ENCODE peak calls at places on chromosomes 5 and 9, in ten cellular contexts. E is spleen, K is IMR-90, J is A549, G is heart left ventricle, I is endothelial cell of umbilical vein, N is Peyer's patch, C is uterus, H is breast epithelium, V is HCT116. U is an unnamed sample. For H3K4me1 and H3K9me3, the result is how much of the 10 kb centered on the place peaks cover.

GRCh38 chr5:110753620-110754019 is 14.8 kb downstream of the SLC25A46 start:
- DNase-seq in I (no peak), V (no peak), E (no peak), C (no peak), G (no peak), J (no peak), H (no peak), K (no peak), N (no peak), U (no peak)

GRCh38 chr9:126637002-126637849 is 23.5 kb downstream of the LMX1B start:
- DNase-seq in I (no peak), K (no peak), N (no peak), C (no peak), E (no peak), G (no peak), H (no peak), J (no peak), V (no peak), U (no peak)

GRCh38 chr5:34535944-34536628 is 120.0 kb upstream of the RAI14 start:
- DNase-seq in N (no peak), V (no peak), E (no peak), J (no peak), H (no peak), C (no peak), K (peak), I (no peak), G (no peak), U (no peak)

GRCh38 chr9:27870404-27870803 is 297.1 kb upstream of the C9orf72 start:
- DNase-seq in J (no peak), N (no peak), K (no peak), G (no peak), E (no peak), C (no peak), I (no peak), V (no peak), H (no peak), U (no peak)

GRCh38 chr9:111969061-111969460 is 72.4 kb downstream of the UGCG start:
- DNase-seq in N (no peak), E (no peak), K (peak), C (no peak), H (no peak), V (no peak), G (no peak), J (peak), I (no peak), U (no peak)

GRCh38 chr5:44603496-44604272 is 205.1 kb upstream of the MRPS30 start:
- DNase-seq in H (no peak), K (no peak), C (no peak), E (no peak), J (peak), N (no peak), I (no peak), V (peak), G (no peak), U (no peak)

GRCh38 chr5:64653776-64654175 is 36.5 kb upstream of the SHISAL2B start:
- DNase-seq in K (peak), V (no peak), C (no peak), H (no peak), J (no peak), E (no peak), I (no peak), G (no peak), N (no peak), U (no peak)

GRCh38 chr9:68777070-68777763 is 72.2 kb downstream of the PIP5K1B start:
- DNase-seq in J (no peak), V (no peak), N (no peak), G (no peak), I (no peak), H (no peak), C (no peak), E (no peak), K (no peak), U (no peak)

GRCh38 chr5:126014691-126015090 is 408.5 kb upstream of the GRAMD2B start:
- DNase-seq in H (no peak), V (no peak), E (no peak), K (no peak), J (no peak), I (no peak), C (no peak), N (no peak), G (no peak), U (no peak)

GRCh38 chr5:138503487-138504270 is 38.4 kb downstream of the EGR1 start:
- DNase-seq in C (peak), G (no peak), E (no peak), K (peak), V (peak), I (peak), J (peak), H (no peak), N (no peak), U (no peak)

GRCh38 chr5:138502121-138502520 is 36.8 kb downstream of the EGR1 start:
- DNase-seq in V (no peak), I (no peak), C (no peak), E (no peak), J (no peak), N (no peak), H (no peak), G (no peak), K (no peak), U (no peak)

GRCh38 chr5:138506370-138507113 is 36.5 kb downstream of the ETF1 start:
- DNase-seq in I (no peak), N (no peak), K (no peak), H (no peak), V (no peak), C (no peak), J (no peak), E (no peak), G (no peak), U (no peak)

GRCh38 chr5:138502521-138502920 is 37.2 kb downstream of the EGR1 start:
- DNase-seq in E (no peak), V (no peak), N (no peak), J (no peak), G (no peak), C (no peak), K (no peak), I (no peak), H (no peak), U (no peak)

GRCh38 chr5:138504799-138505198 is 38.2 kb downstream of the ETF1 start:
- DNase-seq in C (no peak), J (no peak), E (no peak), G (no peak), V (no peak), K (no peak), H (no peak), I (peak), N (no peak), U (no peak)
- TF ChIP-seq POLR2A in C (no peak), J (no peak), E (no peak), G (no peak), V (no peak), K (no peak), H (no peak), I (no peak), N (no peak), U (no peak)

GRCh38 chr5:107500840-107501239 is 169.9 kb downstream of the EFNA5 start:
- DNase-seq in I (peak), G (no peak), J (no peak), N (no peak), H (no peak), K (no peak), V (no peak), E (no peak), C (no peak), U (no peak)

GRCh38 chr5:107502711-107503110 is 168.0 kb downstream of the EFNA5 start:
- DNase-seq in J (no peak), K (no peak), I (no peak), H (no peak), V (no peak), G (no peak), E (no peak), C (no peak), N (no peak), U (no peak)

GRCh38 chr5:107496466-107496865 is 174.3 kb downstream of the EFNA5 start:
- DNase-seq in G (no peak), N (no peak), J (no peak), I (no peak), E (no peak), V (no peak), H (no peak), K (no peak), C (no peak), U (no peak)

GRCh38 chr5:107501965-107502691 is 168.6 kb downstream of the EFNA5 start:
- DNase-seq in N (no peak), V (no peak), E (no peak), G (no peak), C (no peak), J (no peak), H (no peak), I (peak), K (peak), U (no peak)

DNA sequence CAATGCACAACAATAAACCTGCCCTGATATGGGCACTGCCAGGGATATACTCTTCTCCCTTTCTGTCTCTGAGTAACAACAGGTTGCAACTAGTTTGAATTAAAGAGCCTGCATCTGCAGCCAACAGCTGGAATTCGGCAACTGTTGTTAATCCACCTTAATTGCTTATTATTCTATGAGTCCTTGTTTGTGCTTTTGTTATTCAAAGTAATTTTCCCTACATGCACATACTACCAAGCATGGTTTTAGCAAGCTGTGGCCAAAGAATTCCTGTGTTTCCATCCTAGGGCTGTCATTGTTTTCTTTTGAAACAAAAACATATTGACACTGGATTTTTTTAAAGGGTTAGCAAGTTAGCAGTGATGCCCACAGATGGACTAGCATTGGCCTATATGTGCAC is 171.5 kb downstream of the EFNA5 start:
- DNase-seq in I (no peak), V (no peak), J (no peak), K (no peak), N (no peak), G (no peak), H (no peak), E (no peak), C (no peak), U (no peak)
- H3K4me1 ChIP-seq in I (under half), V (under half), J (under half), K (under half), N (under half), G (under half), H (under half), E (under half), C (under half), U (under half)

GRCh38 chr5:56422060-56422762 is 189.1 kb upstream of the ANKRD55 start:
- DNase-seq in J (no peak), V (peak), G (no peak), E (no peak), H (no peak), N (no peak), C (no peak), K (no peak), I (no peak), U (no peak)
- H3K9me3 ChIP-seq in J (under half), V (under half), G (under half), E (under half), H (under half), N (under half), C (under half), K (under half), I (under half), U (under half)

GRCh38 chr5:142446131-142446959 is 121.5 kb upstream of the SPRY4 start:
- DNase-seq in C (no peak), N (no peak), H (no peak), K (peak), G (no peak), I (peak), J (peak), V (peak), E (no peak), U (no peak)
- TF ChIP-seq POLR2A in C (no peak), N (no peak), H (no peak), K (no peak), G (no peak), I (peak), J (no peak), V (peak), E (no peak), U (no peak)

GRCh38 chr5:103890313-103890712 is 327.7 kb upstream of the NUDT12 start:
- DNase-seq in V (no peak), E (no peak), N (no peak), K (no peak), G (no peak), I (no peak), H (no peak), C (no peak), J (no peak), U (no peak)

GRCh38 chr5:103891151-103891550 is 328.6 kb upstream of the NUDT12 start:
- DNase-seq in G (no peak), I (no peak), E (no peak), K (no peak), J (no peak), V (no peak), C (no peak), N (no peak), H (no peak), U (no peak)

GRCh38 chr5:103886826-103887225 is 324.2 kb upstream of the NUDT12 start:
- DNase-seq in H (no peak), V (no peak), G (no peak), E (no peak), N (no peak), J (no peak), C (no peak), K (no peak), I (no peak), U (no peak)

GRCh38 chr5:103894882-103895281 is 332.3 kb upstream of the NUDT12 start:
- DNase-seq in C (no peak), I (no peak), K (no peak), G (no peak), E (no peak), V (no peak), H (no peak), J (no peak), N (no peak), U (no peak)

DNA sequence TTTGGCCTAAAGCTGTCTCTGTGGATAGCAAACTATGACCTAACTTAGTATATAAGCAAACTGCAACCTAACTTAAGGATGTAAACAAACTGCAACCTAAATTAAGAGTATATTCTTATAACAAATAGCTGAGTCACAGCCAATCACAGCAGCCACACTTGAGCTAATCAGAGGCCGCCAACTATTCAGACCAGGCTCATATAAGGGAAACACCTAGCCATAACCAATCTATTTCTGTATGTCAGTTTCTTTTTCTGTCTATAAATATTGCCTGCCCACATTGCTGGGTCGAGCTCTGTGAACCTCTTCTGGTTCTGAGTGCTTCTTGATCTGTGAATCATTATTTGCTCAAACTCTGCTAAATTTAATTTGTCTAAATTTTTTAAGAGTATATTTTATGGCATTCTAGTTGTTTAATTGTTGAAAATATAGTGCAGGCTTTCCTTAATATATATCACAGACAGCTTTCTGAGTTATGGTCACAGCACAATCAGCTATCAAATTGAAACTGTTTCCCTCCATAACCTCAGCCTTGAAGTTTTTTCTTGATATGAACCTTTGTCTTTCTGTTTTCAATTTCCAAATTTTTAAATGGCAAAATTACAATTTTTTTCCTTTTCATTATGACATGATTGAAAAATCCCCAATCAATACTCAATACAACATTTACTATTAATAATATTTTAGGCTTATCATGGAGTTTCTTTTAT is 327.1 kb upstream of the NUDT12 start:
- DNase-seq in H (no peak), G (no peak), V (no peak), K (no peak), N (no peak), I (no peak), C (no peak), E (no peak), J (no peak), U (no peak)
- H3K4me1 ChIP-seq in H (under half), G (under half), V (under half), K (under half), N (under half), I (under half), C (under half), E (under half), J (under half), U (under half)

GRCh38 chr9:110864011-110864410 is 174.3 kb downstream of the LPAR1 start:
- DNase-seq in J (no peak), I (no peak), N (no peak), V (no peak), H (no peak), K (no peak), C (no peak), E (no peak), G (no peak), U (no peak)
- H3K9me3 ChIP-seq in J (under half), I (under half), N (under half), V (under half), H (under half), K (under half), C (under half), E (under half), G (under half), U (under half)

GRCh38 chr5:80573062-80573461 is 3.0 kb upstream of the ANKRD34B start:
- DNase-seq in E (no peak), V (no peak), J (no peak), N (no peak), G (no peak), C (no peak), I (no peak), H (no peak), K (no peak), U (no peak)
- TF ChIP-seq POLR2A in E (no peak), V (no peak), J (no peak), N (no peak), G (no peak), C (no peak), I (no peak), H (no peak), K (no peak), U (no peak)

DNA sequence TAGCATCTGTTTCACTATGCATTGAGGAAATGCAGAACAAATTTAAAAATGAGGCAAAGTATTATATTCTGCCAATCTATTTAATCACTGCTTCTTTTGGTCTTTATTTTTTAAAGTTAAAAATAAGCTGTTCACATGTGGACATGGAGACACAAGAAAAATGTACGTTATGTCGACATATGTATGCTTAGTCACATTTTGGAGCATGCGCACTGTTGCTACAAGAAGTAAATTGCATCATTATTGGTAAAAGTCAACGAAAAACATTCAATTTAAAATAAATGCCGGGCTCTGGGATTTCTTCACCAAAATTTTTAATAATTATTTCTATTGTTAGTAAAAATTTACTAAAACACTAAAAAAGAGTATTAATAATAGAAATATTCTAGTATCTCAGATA is 876.3 kb upstream of the CTNND2 start:
- DNase-seq in H (no peak), N (no peak), K (no peak), J (no peak), G (no peak), E (no peak), C (no peak), V (no peak), I (no peak), U (no peak)
- H3K4me1 ChIP-seq in H (under half), N (under half), K (under half), J (under half), G (under half), E (under half), C (under half), V (under half), I (under half), U (under half)

U was measured in suprapubic skin.